ENCODE peak calls at places on chromosomes 5 and 9, in six cellular contexts. L is IMR-90, F is uterus, O is kidney epithelial cell, I is endothelial cell of umbilical vein, E is testis. T is an unnamed sample.

GRCh38 chr5:59760798-59761348 is 132.7 kb downstream of the PDE4D start:
- DNase-seq in L (peak; percentile 55), F (no peak), O (no peak), I (peak; percentile 88), E (no peak), T (no peak)

GRCh38 chr5:16735092-16735970 is 118.5 kb upstream of the RETREG1 start:
- DNase-seq in L (no peak), F (no peak), O (no peak), I (no peak), E (no peak), T (no peak)

GRCh38 chr9:33659915-33660314 is 135.4 kb upstream of the PRSS3 start:
- DNase-seq in L (no peak), F (no peak), O (no peak), I (no peak), E (no peak), T (no peak)

GRCh38 chr5:172109749-172110148 is 78.3 kb downstream of the STK10 start:
- DNase-seq in L (no peak), F (no peak), O (no peak), I (no peak), E (no peak), T (no peak)

GRCh38 chr5:154355141-154355611 is 90.6 kb upstream of the SAP30L start:
- DNase-seq in L (no peak), F (no peak), O (no peak), I (no peak), E (peak; percentile 46), T (no peak)

GRCh38 chr5:93621340-93621872 is 38.4 kb downstream of the NR2F1 start:
- DNase-seq in L (peak; percentile 70), F (peak; percentile 85), O (no peak), I (peak; percentile 75), E (peak; percentile 80), T (peak; percentile 93)

GRCh38 chr5:138544171-138545134 is 1.4 kb upstream of the ETF1 start:
- DNase-seq in L (peak; percentile 47), F (no peak), O (no peak), I (peak; percentile 36), E (peak; percentile 34), T (no peak)

GRCh38 chr5:157680239-157680638 is 8.9 kb downstream of the C5orf52 start:
- DNase-seq in L (no peak), F (no peak), O (no peak), I (no peak), E (no peak), T (peak; percentile 86)

GRCh38 chr9:69554945-69555344 is 117.2 kb downstream of the APBA1 start:
- DNase-seq in L (peak; percentile 93), F (no peak), O (peak; percentile 56), I (no peak), E (no peak), T (no peak)

GRCh38 chr5:88172847-88173758 is 95.5 kb downstream of the TMEM161B start:
- DNase-seq in L (peak; percentile 5), F (no peak), O (no peak), I (no peak), E (no peak), T (no peak)

GRCh38 chr5:97355775-97356174 is 172.7 kb upstream of the RIOK2 start:
- DNase-seq in L (no peak), F (no peak), O (no peak), I (no peak), E (no peak), T (no peak)

GRCh38 chr5:41871866-41872265 is 1.6 kb upstream of the OXCT1 start:
- DNase-seq in L (peak; percentile 33), F (peak; percentile 29), O (no peak), I (peak; percentile 94), E (no peak), T (no peak)

GRCh38 chr5:128965011-128965637 is at the start of gene SLC27A6:
- DNase-seq in L (no peak), F (peak; percentile 14), O (no peak), I (no peak), E (peak; percentile 73), T (no peak)

GRCh38 chr5:69158039-69158438 is 8.9 kb upstream of the CCNB1 start:
- DNase-seq in L (no peak), F (no peak), O (no peak), I (no peak), E (no peak), T (no peak)

GRCh38 chr5:116440329-116440895 is 134.2 kb downstream of the SEMA6A start:
- DNase-seq in L (no peak), F (no peak), O (no peak), I (no peak), E (no peak), T (no peak)

GRCh38 chr9:108156270-108156998 is 666.9 kb upstream of the KLF4 start:
- DNase-seq in L (no peak), F (no peak), O (no peak), I (no peak), E (no peak), T (no peak)

GRCh38 chr5:9188131-9188530 is 357.7 kb downstream of the SEMA5A start:
- DNase-seq in L (peak; percentile 96), F (no peak), O (peak; percentile 37), I (no peak), E (no peak), T (no peak)

GRCh38 chr9:91006046-91006445 is 204.4 kb downstream of the SYK start:
- DNase-seq in L (no peak), F (no peak), O (no peak), I (no peak), E (no peak), T (no peak)

GRCh38 chr5:957730-958485 is 50.7 kb upstream of the NKD2 start:
- DNase-seq in L (peak; percentile 9), F (no peak), O (no peak), I (peak; percentile 23), E (no peak), T (no peak)

GRCh38 chr9:132274861-132275260 is 79.9 kb downstream of the SETX start:
- DNase-seq in L (no peak), F (no peak), O (no peak), I (no peak), E (no peak), T (no peak)
- H3K36me3 ChIP-seq in L (peaks cover 34% of the 10 kb centered on the region), F (no peaks in the 10 kb centered on the region), O (peaks cover 2% of the 10 kb centered on the region), I (peaks cover 18% of the 10 kb centered on the region), E (no peaks in the 10 kb centered on the region), T (peaks cover 99% of the 10 kb centered on the region)

GRCh38 chr5:26868504-26868903 is 169.9 kb downstream of the CDH9 start:
- DNase-seq in L (no peak), F (no peak), O (no peak), I (no peak), E (no peak), T (no peak)
- H3K36me3 ChIP-seq in L (no peaks in the 10 kb centered on the region), F (peaks cover 2% of the 10 kb centered on the region), O (no peaks in the 10 kb centered on the region), I (no peaks in the 10 kb centered on the region), E (no peaks in the 10 kb centered on the region), T (no peaks in the 10 kb centered on the region)

DNA sequence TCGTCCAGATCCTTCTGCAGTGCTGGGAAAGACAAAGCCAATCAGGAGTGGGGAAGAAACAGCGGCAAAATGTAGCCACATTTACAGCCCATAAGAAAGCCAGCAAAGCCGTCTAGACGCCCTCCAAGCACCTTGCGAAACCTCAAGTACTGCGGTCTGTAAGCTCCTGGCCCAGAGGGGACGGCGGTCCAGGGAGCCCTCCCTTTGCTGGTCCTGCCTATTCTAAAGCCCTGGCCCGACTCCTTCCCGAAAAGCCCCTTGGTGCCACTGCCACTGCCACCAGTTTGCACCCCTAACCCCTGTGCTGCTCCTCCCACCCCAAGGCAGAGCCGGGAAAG is 1.1 kb downstream of the TOR1A start:
- DNase-seq in L (no peak), F (no peak), O (no peak), I (no peak), E (peak; percentile 22), T (no peak)
- H3K36me3 ChIP-seq in L (peaks cover 33% of the 10 kb centered on the region), F (no peaks in the 10 kb centered on the region), O (peaks cover 3% of the 10 kb centered on the region), I (peaks cover 10% of the 10 kb centered on the region), E (no peaks in the 10 kb centered on the region), T (peaks cover 62% of the 10 kb centered on the region)

GRCh38 chr9:123723135-123723875 is 206.6 kb downstream of the DENND1A start:
- DNase-seq in L (no peak), F (no peak), O (no peak), I (no peak), E (no peak), T (no peak)
- H3K36me3 ChIP-seq in L (no peaks in the 10 kb centered on the region), F (no peaks in the 10 kb centered on the region), O (no peaks in the 10 kb centered on the region), I (no peaks in the 10 kb centered on the region), E (no peaks in the 10 kb centered on the region), T (no peaks in the 10 kb centered on the region)

GRCh38 chr5:83077662-83078261 is 415 bp downstream of the XRCC4 start:
- DNase-seq in L (peak; percentile 31), F (no peak), O (no peak), I (no peak), E (peak; percentile 40), T (no peak)

GRCh38 chr5:83071286-83071685 is 5.9 kb downstream of the TMEM167A start:
- DNase-seq in L (no peak), F (no peak), O (no peak), I (no peak), E (no peak), T (no peak)

GRCh38 chr5:83076742-83077661 is at the start of the genes TMEM167A and XRCC4:
- DNase-seq in L (peak; percentile 99), F (peak; percentile 94), O (peak; percentile 97), I (peak; percentile 97), E (peak; percentile 99), T (peak; percentile 99)

GRCh38 chr5:83069406-83069805 is 7.8 kb downstream of the TMEM167A start:
- DNase-seq in L (peak; percentile 40), F (no peak), O (no peak), I (no peak), E (no peak), T (no peak)

DNA sequence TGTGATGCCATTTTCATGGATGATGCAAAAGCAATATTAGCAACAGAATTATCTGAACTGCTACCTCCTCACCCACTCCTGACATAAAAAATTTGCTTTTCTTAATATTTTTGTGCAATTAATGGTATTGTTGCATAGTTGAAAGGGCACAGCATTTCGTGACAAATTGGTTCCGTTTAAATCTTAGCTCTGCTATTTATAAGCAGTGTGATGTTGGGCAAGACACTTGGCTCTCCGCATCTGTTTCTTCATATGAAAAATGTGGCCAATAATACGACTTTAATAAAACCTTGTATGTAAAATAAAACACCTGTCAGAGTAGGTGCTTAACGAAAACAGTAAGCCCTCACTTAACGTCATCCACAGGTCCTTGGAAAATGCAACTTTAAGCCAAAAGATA is 4.2 kb downstream of the TMEM167A start:
- DNase-seq in L (no peak), F (no peak), O (no peak), I (no peak), E (no peak), T (no peak)
- H3K36me3 ChIP-seq in L (no peaks in the 10 kb centered on the region), F (no peaks in the 10 kb centered on the region), O (no peaks in the 10 kb centered on the region), I (no peaks in the 10 kb centered on the region), E (no peaks in the 10 kb centered on the region), T (no peaks in the 10 kb centered on the region)

DNA sequence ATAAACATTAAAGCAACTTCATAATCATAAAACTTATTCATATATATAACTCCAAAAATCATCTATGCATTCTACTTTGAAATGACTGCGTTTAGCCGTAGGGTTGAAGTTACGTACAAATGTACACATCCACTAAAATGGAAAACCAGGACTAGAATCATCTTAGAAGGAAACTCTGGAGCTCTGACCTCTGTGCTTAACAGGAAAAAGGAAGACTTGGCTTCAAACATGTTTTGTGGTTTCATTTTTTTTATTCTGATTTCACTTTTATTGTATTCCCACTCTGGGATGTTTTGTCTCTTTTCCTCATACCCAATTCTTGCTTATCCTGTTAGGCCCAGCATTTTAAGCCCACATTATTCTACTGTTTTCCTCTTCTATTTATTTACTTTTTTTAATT is 44.9 kb downstream of the GRAMD2B start:
- DNase-seq in L (no peak), F (no peak), O (no peak), I (peak; percentile 53), E (no peak), T (no peak)
- H3K36me3 ChIP-seq in L (peaks cover 9% of the 10 kb centered on the region), F (no peaks in the 10 kb centered on the region), O (no peaks in the 10 kb centered on the region), I (no peaks in the 10 kb centered on the region), E (no peaks in the 10 kb centered on the region), T (peaks cover 55% of the 10 kb centered on the region)

GRCh38 chr5:76954383-76954763 is 1.5 kb downstream of the CRHBP start:
- DNase-seq in L (no peak), F (no peak), O (no peak), I (no peak), E (no peak), T (no peak)
- H3K36me3 ChIP-seq in L (no peaks in the 10 kb centered on the region), F (no peaks in the 10 kb centered on the region), O (no peaks in the 10 kb centered on the region), I (no peaks in the 10 kb centered on the region), E (no peaks in the 10 kb centered on the region), T (no peaks in the 10 kb centered on the region)

T was measured in esophagus muscularis mucosa.